ENCODE peak calls at places on chromosome 16, in five cellular contexts. F, Q, H, W and Z are unnamed samples.

GRCh38 chr16:68995011-68995504 is 110.4 kb upstream of the HAS3 start:
- DNase-seq in F (peak), W (no peak), H (peak), Q (no peak), Z (peak)

GRCh38 chr16:79316004-79316458 is 284.5 kb downstream of the MAF start:
- DNase-seq in F (peak), W (no peak), H (no peak), Q (no peak), Z (no peak)

GRCh38 chr16:46924402-46924801 is 40.2 kb downstream of the GPT2 start:
- DNase-seq in Q (no peak), H (no peak), F (no peak), W (no peak), Z (no peak)

GRCh38 chr16:56316545-56316944 is 108.8 kb downstream of the AMFR start:
- DNase-seq in Q (no peak), F (no peak), H (no peak), W (no peak), Z (no peak)

GRCh38 chr16:12320298-12320706 is 343.8 kb downstream of the SNX29 start:
- DNase-seq in F (no peak), Q (no peak), W (no peak), H (no peak), Z (no peak)

GRCh38 chr16:79982862-79983261 is 382.3 kb upstream of the MAF start:
- DNase-seq in Q (no peak), H (no peak), F (no peak), W (no peak), Z (no peak)

GRCh38 chr16:82470506-82471196 is 156.1 kb upstream of the CDH13 start:
- DNase-seq in F (no peak), Q (no peak), W (peak), H (no peak), Z (no peak)

GRCh38 chr16:67395105-67395457 is 1.8 kb upstream of the TPPP3 start:
- DNase-seq in Q (no peak), H (no peak), W (no peak), F (no peak), Z (no peak)

DNA sequence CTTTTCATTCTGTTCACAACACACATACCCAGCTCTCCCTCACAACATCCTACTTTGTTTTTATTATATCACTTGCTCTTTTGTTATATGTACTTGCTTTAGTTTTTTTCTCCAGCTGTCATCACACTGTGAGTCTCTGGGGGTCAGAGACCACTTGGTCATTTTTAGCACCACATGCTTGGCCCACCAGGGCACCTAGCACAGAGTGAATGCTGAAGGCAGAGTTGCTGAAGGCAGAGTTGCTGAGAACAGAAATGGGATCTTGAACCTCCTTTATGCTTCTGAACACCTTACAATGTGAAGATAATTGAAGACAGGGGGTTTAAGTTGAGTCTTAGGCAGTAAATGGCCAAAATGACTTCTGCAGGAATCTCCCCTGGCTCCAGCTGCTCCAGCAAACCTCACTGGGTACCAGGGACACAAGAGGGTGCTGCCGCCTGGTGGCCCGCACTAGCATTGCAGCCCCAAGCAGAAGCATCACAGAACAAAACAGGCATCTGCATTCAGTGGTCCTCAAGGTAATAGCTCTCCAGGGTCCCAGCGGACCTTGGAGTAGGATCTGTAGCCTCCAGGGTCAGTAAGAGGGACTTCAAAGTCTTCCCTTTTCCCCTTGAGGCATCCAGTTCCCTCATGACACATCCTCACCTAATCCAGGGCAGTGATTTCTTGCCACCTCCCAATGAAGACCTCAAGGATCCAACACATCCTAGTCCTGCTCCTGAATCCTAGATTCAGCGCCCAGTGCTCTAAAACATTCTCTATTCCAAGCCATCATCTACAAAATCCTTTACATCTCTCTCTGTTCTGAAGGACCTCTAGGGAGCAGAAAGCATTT is 1972.6 kb downstream of the TP53TG3F start:
- DNase-seq in F (peak), Q (no peak), W (no peak), H (no peak), Z (no peak)
- TF ChIP-seq CTCF in F (peak), Q (peak), W (peak), H (no peak), Z (peak)

GRCh38 chr16:87535855-87536794 is 43.3 kb upstream of the ZCCHC14 start:
- DNase-seq in W (no peak), F (no peak), Q (no peak), H (no peak), Z (no peak)
- TF ChIP-seq CTCF in W (no peak), F (no peak), Q (no peak), H (no peak), Z (no peak)

GRCh38 chr16:51757921-51758479 is 606.9 kb upstream of the SALL1 start:
- DNase-seq in W (no peak), H (no peak), F (no peak), Q (no peak), Z (no peak)

GRCh38 chr16:51759999-51760398 is 608.9 kb upstream of the SALL1 start:
- DNase-seq in Q (no peak), H (no peak), F (no peak), W (no peak), Z (no peak)

GRCh38 chr16:51759329-51759728 is 608.3 kb upstream of the SALL1 start:
- DNase-seq in F (no peak), Q (no peak), W (no peak), H (no peak), Z (no peak)

GRCh38 chr16:51763072-51763658 is 612.1 kb upstream of the SALL1 start:
- DNase-seq in W (peak), Q (peak), F (no peak), H (no peak), Z (no peak)

GRCh38 chr16:51762081-51762995 is 611.3 kb upstream of the SALL1 start:
- DNase-seq in H (no peak), Q (peak), W (peak), F (peak), Z (peak)
- TF ChIP-seq CTCF in H (no peak), Q (peak), W (peak), F (peak), Z (peak)

GRCh38 chr16:27268376-27269299 is at the start of gene NSMCE1:
- DNase-seq in H (peak), Q (peak), F (peak), W (peak), Z (peak)
- TF ChIP-seq CTCF in H (no peak), Q (no peak), F (no peak), W (no peak), Z (no peak)